ENCODE peak calls at places on chromosomes 7 and 10, in nine cellular contexts. D is Calu3; L is KBM-7; G is activated CD4-positive, alpha-beta memory T cell treated with anti-CD3 and anti-CD28 coated beads for 36 hours; E is left ventricle myocardium inferior; Z is T follicular helper cell; B is WTC11; V is brain microvascular endothelial cell; H is AG10803. M is an unnamed sample.

GRCh38 chr10:8129438-8129837 is 75.0 kb downstream of the GATA3 start:
- DNase-seq in D (no peak), L (no peak), G (no peak), E (no peak), Z (no peak), B (no peak), V (no peak), H (no peak), M (no peak)

GRCh38 chr10:74799840-74800239 is 26.6 kb upstream of the KAT6B start:
- DNase-seq in D (no peak), L (peak; percentile 68), G (peak; percentile 65), E (no peak), Z (no peak), B (no peak), V (peak; percentile 91), H (peak; percentile 17), M (no peak)

GRCh38 chr7:129702316-129702715 is 90.8 kb downstream of the NRF1 start:
- DNase-seq in D (no peak), L (no peak), G (no peak), E (no peak), Z (no peak), B (no peak), V (peak; percentile 48), H (no peak), M (no peak)

GRCh38 chr7:51040777-51041176 is 258.1 kb upstream of the GRB10 start:
- DNase-seq in D (no peak), L (no peak), G (no peak), E (no peak), Z (no peak), B (no peak), V (peak; percentile 36), H (peak; percentile 60), M (no peak)

GRCh38 chr7:123522061-123522460 is 12.3 kb downstream of the IQUB start:
- DNase-seq in D (no peak), L (no peak), G (no peak), E (no peak), Z (no peak), B (no peak), V (no peak), H (no peak), M (no peak)

GRCh38 chr10:86355571-86356038 is 11.0 kb downstream of the GRID1 start:
- DNase-seq in D (no peak), L (peak; percentile 91), G (no peak), E (peak; percentile 59), Z (no peak), B (no peak), V (no peak), H (no peak), M (peak; percentile 75)

GRCh38 chr7:133433165-133433812 is 180.4 kb downstream of the EXOC4 start:
- DNase-seq in D (no peak), L (no peak), G (no peak), E (no peak), Z (no peak), B (no peak), V (no peak), H (peak; percentile 5), M (no peak)

GRCh38 chr7:135341049-135341448 is 107.4 kb downstream of the STRA8 start:
- DNase-seq in D (no peak), L (peak; percentile 28), G (no peak), E (no peak), Z (no peak), B (no peak), V (no peak), H (no peak), M (no peak)

GRCh38 chr10:23693398-23693797 is 254.5 kb downstream of the OTUD1 start:
- DNase-seq in D (peak; percentile 25), L (no peak), G (peak; percentile 19), E (no peak), Z (no peak), B (peak; percentile 79), V (no peak), H (no peak), M (peak; percentile 41)

GRCh38 chr10:86900955-86901354 is 56.5 kb downstream of the MMRN2 start:
- DNase-seq in D (no peak), L (no peak), G (no peak), E (peak; percentile 83), Z (no peak), B (no peak), V (peak; percentile 20), H (peak; percentile 75), M (peak; percentile 85)

GRCh38 chr7:80273327-80273726 is 138.7 kb downstream of the GNAI1 start:
- DNase-seq in D (no peak), L (no peak), G (no peak), E (no peak), Z (no peak), B (no peak), V (no peak), H (peak; percentile 71), M (no peak)

GRCh38 chr7:158705234-158705890 is 758 bp upstream of the NCAPG2 start:
- DNase-seq in D (no peak), L (no peak), G (no peak), E (no peak), Z (no peak), B (peak; percentile 33), V (no peak), H (peak; percentile 14), M (no peak)

GRCh38 chr10:112374724-112375541 is 1.0 kb downstream of the ACSL5 start:
- DNase-seq in D (no peak), L (peak; percentile 59), G (peak; percentile 43), E (no peak), Z (no peak), B (no peak), V (no peak), H (no peak), M (no peak)

GRCh38 chr7:45646996-45647411 is 72.8 kb downstream of the ADCY1 start:
- DNase-seq in D (no peak), L (no peak), G (no peak), E (no peak), Z (no peak), B (no peak), V (peak; percentile 8), H (peak; percentile 13), M (no peak)

GRCh38 chr10:71334228-71334791 is 15.3 kb downstream of the SLC29A3 start:
- DNase-seq in D (no peak), L (no peak), G (no peak), E (no peak), Z (no peak), B (no peak), V (no peak), H (no peak), M (peak; percentile 22)

GRCh38 chr7:41027428-41028115 is 675.3 kb downstream of the INHBA start:
- DNase-seq in D (peak; percentile 54), L (no peak), G (no peak), E (no peak), Z (no peak), B (no peak), V (peak; percentile 94), H (peak; percentile 99), M (no peak)

M was measured in Right ventricle myocardium superior.